ENCODE peak calls at places on chromosomes 13 and 19, in nine cellular contexts. W is lower lobe of right lung, X is heart right ventricle, E is psoas muscle, O is heart left ventricle, P is esophagus squamous epithelium, F is left lung, N is right cardiac atrium, R is HCT116. Q is an unnamed sample.
A peak's percentile ranks its signal among the peaks of the same experiment; 100 is the strongest.

GRCh38 chr13:48125794-48126228 is 30.9 kb upstream of the MED4 start:
- DNase-seq in R (no peak), X (peak; percentile 77), P (no peak), W (no peak), N (peak; percentile 36), O (peak; percentile 52), F (no peak), E (no peak), Q (no peak)

GRCh38 chr19:42253245-42254082 is 1.5 kb downstream of the ERF start:
- DNase-seq in F (peak; percentile 71), R (no peak), N (peak; percentile 69), E (peak; percentile 80), X (peak; percentile 66), W (peak; percentile 77), P (no peak), O (peak; percentile 59), Q (peak; percentile 78)

GRCh38 chr19:42422576-42423461 is 4.4 kb downstream of the LIPE start:
- DNase-seq in N (no peak), F (no peak), E (peak; percentile 70), W (no peak), X (peak; percentile 49), P (no peak), R (no peak), O (peak; percentile 62), Q (peak; percentile 37)

GRCh38 chr19:34173145-34173956 is 1.0 kb downstream of the LSM14A start:
- DNase-seq in F (peak; percentile 41), N (peak; percentile 43), P (no peak), W (peak; percentile 49), X (peak; percentile 22), R (no peak), E (peak; percentile 54), O (peak; percentile 44), Q (peak; percentile 29)

GRCh38 chr13:52850396-52851152 is 2.1 kb upstream of the PCDH8 start:
- DNase-seq in P (no peak), F (peak; percentile 61), O (peak; percentile 76), X (peak; percentile 70), E (peak; percentile 85), N (peak; percentile 81), W (peak; percentile 78), R (no peak), Q (peak; percentile 42)

GRCh38 chr13:28503182-28503980 is 8.5 kb upstream of the FLT1 start:
- DNase-seq in W (no peak), O (no peak), E (no peak), R (no peak), X (no peak), P (no peak), F (no peak), N (no peak), Q (no peak)

GRCh38 chr19:33064117-33064777 is 441 bp downstream of the RHPN2 start:
- DNase-seq in X (no peak), P (no peak), W (peak; percentile 73), R (no peak), O (no peak), F (peak; percentile 48), N (peak; percentile 23), E (no peak), Q (peak; percentile 11)

GRCh38 chr19:36090930-36091695 is 19.8 kb upstream of the OVOL3 start:
- DNase-seq in O (no peak), N (no peak), F (no peak), X (no peak), P (no peak), R (no peak), E (no peak), W (no peak), Q (no peak)

GRCh38 chr19:35144600-35145436 is 1.8 kb downstream of the FXYD7 start:
- DNase-seq in E (no peak), F (no peak), X (no peak), N (no peak), P (no peak), R (no peak), O (no peak), W (no peak), Q (peak; percentile 28)

GRCh38 chr13:111393221-111393790 is 72.9 kb downstream of the TEX29 start:
- DNase-seq in R (no peak), X (no peak), N (no peak), W (no peak), E (no peak), O (no peak), F (no peak), P (no peak), Q (no peak)

GRCh38 chr19:52170863-52171320 is 529 bp downstream of the ZNF836 start:
- DNase-seq in E (peak; percentile 64), F (peak; percentile 33), O (no peak), P (no peak), R (no peak), N (peak; percentile 34), X (peak; percentile 18), W (peak; percentile 54), Q (no peak)

GRCh38 chr13:108325863-108326262 is 56.3 kb downstream of the TNFSF13B start:
- DNase-seq in N (no peak), W (no peak), R (no peak), X (no peak), F (no peak), P (no peak), E (no peak), O (no peak), Q (no peak)
- H3K4me1 ChIP-seq in N (no peaks in the 10 kb centered on the region), W (no peaks in the 10 kb centered on the region), R (no peaks in the 10 kb centered on the region), X (no peaks in the 10 kb centered on the region), F (peaks cover 30% of the 10 kb centered on the region), P (no peaks in the 10 kb centered on the region), E (no peaks in the 10 kb centered on the region), O (no peaks in the 10 kb centered on the region), Q (no peaks in the 10 kb centered on the region)

DNA sequence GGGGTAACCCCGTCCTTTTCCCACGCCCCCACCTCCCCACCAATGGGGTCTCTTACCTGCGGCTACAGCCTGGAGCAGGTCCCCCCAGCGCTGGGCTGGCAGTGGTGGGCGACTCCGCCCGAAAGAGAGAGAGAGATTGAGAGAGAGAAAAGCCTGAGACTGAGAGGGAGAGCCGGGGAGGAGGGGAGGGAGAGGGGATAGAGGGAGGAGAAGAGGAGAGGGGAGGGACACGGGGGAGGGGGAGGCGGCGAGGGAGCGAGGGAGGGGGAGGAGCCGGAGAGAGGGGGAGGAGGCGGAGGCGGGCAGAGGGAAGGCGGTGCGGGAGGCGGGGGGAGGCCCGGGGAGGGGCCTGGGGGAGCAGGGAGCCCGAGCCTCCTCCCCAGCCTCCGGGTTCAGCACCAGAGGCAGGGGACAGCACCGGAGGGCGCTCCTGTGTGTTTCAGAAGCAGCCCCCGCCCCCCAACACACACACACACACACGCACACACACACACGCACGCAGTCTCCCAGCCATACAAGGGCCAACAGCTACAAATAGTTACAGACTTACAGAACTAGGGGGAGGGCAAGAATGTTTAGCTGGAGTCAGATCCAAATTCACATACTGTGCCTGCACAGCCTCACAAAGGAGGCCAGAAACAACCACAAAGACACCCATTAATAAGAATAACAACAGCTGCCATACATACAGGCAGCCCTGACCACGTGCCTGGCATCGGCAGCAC is at the start of gene SLC8A2:
- DNase-seq in X (peak; percentile 73), P (no peak), E (peak; percentile 69), O (peak; percentile 79), R (peak; percentile 35), F (peak; percentile 50), N (peak; percentile 69), W (no peak), Q (peak; percentile 84)
- H3K4me3 ChIP-seq in X (no peak within 1 kb of the TSS), P (peak within 1 kb of the TSS; percentile 35), E (peak within 1 kb of the TSS; percentile 18), O (no peak within 1 kb of the TSS), R (no peak within 1 kb of the TSS), F (no peak within 1 kb of the TSS), N (no peak within 1 kb of the TSS), W (no peak within 1 kb of the TSS), Q (no peak within 1 kb of the TSS)

DNA sequence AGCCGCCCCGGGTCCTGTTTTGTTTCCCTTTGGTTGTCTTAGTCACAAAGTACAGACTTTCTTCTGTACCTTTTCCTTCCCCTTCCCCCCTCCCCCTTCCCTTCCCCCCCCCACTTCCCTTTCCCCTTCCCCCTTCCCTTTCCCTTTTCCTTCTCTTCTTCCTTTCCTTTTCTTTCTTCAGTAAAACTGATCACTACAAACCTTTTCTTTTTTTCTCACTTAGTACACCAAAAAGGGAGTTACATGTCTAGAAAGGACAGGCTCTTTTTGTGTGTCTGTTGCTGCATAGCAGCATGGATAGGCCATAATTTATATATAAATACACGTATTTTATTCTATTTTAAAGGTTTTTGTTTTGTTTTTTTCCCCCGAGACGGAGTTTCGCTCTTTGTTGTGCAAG is 35.4 kb downstream of the DNM2 start:
- DNase-seq in O (no peak), N (no peak), E (no peak), X (no peak), R (no peak), P (no peak), W (no peak), F (no peak), Q (no peak)
- H3K4me1 ChIP-seq in O (peaks cover 78% of the 10 kb centered on the region), N (peaks cover 27% of the 10 kb centered on the region), E (peaks cover 31% of the 10 kb centered on the region), X (peaks cover 79% of the 10 kb centered on the region), R (peaks cover 35% of the 10 kb centered on the region), P (peaks cover 34% of the 10 kb centered on the region), W (peaks cover 86% of the 10 kb centered on the region), F (peaks cover 94% of the 10 kb centered on the region), Q (peaks cover 72% of the 10 kb centered on the region)

GRCh38 chr19:22140356-22140755 is 56.4 kb downstream of the ZNF676 start:
- DNase-seq in R (no peak), E (no peak), X (no peak), W (no peak), O (no peak), F (no peak), N (no peak), P (no peak), Q (no peak)
- H3K4me3 ChIP-seq in R (no peak overlapping the region), E (no peak overlapping the region), X (no peak overlapping the region), W (no peak overlapping the region), O (no peak overlapping the region), F (no peak overlapping the region), N (no peak overlapping the region), P (no peak overlapping the region), Q (no peak overlapping the region)

DNA sequence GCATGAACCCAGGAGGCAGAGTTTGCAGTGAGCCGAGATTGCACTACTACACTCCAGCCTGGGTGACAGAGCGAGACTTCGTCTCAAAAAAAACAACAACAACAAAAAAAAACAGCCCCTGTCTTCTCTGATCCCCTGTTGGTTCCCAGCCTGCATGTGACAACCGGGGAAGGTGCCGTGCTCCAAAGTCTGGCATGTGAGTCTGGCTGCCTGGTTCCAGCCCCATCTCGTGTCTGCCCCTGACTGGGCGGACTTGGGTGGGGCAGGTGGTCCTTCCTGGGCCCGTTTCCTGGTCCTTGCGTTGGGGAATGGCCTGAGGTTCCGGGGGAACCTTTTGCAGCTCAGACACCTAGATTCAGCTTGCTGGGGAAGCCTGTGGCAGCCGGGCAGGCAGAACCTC is 50.5 kb downstream of the DNM2 start:
- DNase-seq in P (no peak), F (no peak), W (no peak), O (no peak), R (no peak), E (no peak), N (no peak), X (no peak), Q (no peak)
- H3K4me1 ChIP-seq in P (peaks cover 35% of the 10 kb centered on the region), F (peaks cover 71% of the 10 kb centered on the region), W (peaks cover 70% of the 10 kb centered on the region), O (peaks cover 71% of the 10 kb centered on the region), R (peaks cover 25% of the 10 kb centered on the region), E (peaks cover 48% of the 10 kb centered on the region), N (peaks cover 33% of the 10 kb centered on the region), X (peaks cover 73% of the 10 kb centered on the region), Q (peaks cover 12% of the 10 kb centered on the region)

GRCh38 chr13:100382787-100383186 is 205.8 kb downstream of the GGACT start:
- DNase-seq in R (no peak), P (no peak), O (no peak), N (no peak), X (no peak), E (no peak), W (no peak), F (no peak), Q (no peak)

GRCh38 chr13:100381595-100382224 is 206.9 kb downstream of the GGACT start:
- DNase-seq in F (no peak), O (peak; percentile 42), X (no peak), E (no peak), R (no peak), W (no peak), P (no peak), N (no peak), Q (no peak)

GRCh38 chr13:100378533-100378932 is 210.1 kb downstream of the GGACT start:
- DNase-seq in O (no peak), E (no peak), P (no peak), R (no peak), F (no peak), W (no peak), X (no peak), N (no peak), Q (no peak)
- H3K4me3 ChIP-seq in O (no peak overlapping the region), E (no peak overlapping the region), P (no peak overlapping the region), R (no peak overlapping the region), F (no peak overlapping the region), W (no peak overlapping the region), X (no peak overlapping the region), N (no peak overlapping the region), Q (no peak overlapping the region)